ENCODE peak calls at places on chromosomes 1 and 21, in four cellular contexts. A is progenitor cell of endocrine pancreas, H is pancreas, I is GM13977. Q is an unnamed sample.

GRCh38 chr1:222167111-222167510 is 380.8 kb downstream of the HHIPL2 start:
- DNase-seq in A (peak), H (peak), I (peak), Q (peak)

GRCh38 chr1:235999259-235999925 is 65.5 kb downstream of the NID1 start:
- DNase-seq in A (no peak), H (no peak), I (peak), Q (no peak)

GRCh38 chr1:150156868-150157603 is 7.3 kb downstream of the PLEKHO1 start:
- DNase-seq in A (no peak), H (no peak), I (no peak), Q (no peak)

GRCh38 chr1:153585009-153585408 is 19.4 kb upstream of the S100A2 start:
- DNase-seq in A (no peak), H (no peak), I (no peak), Q (no peak)

GRCh38 chr1:198264271-198264670 is 107.5 kb downstream of the NEK7 start:
- DNase-seq in A (no peak), H (no peak), I (no peak), Q (no peak)

GRCh38 chr1:101526813-101527212 is 290.0 kb downstream of the S1PR1 start:
- DNase-seq in A (no peak), H (no peak), I (no peak), Q (no peak)

GRCh38 chr1:231390071-231390470 is 32.0 kb downstream of the EGLN1 start:
- DNase-seq in A (no peak), H (no peak), I (peak), Q (no peak)

GRCh38 chr1:114075082-114075481 is 78.6 kb downstream of the SYT6 start:
- DNase-seq in A (no peak), H (no peak), I (no peak), Q (no peak)

GRCh38 chr1:3174487-3175247 is 105.7 kb downstream of the PRDM16 start:
- DNase-seq in A (no peak), H (peak), I (no peak), Q (no peak)

GRCh38 chr1:2351723-2352122 is 39.6 kb downstream of the MORN1 start:
- DNase-seq in A (no peak), H (no peak), I (no peak), Q (no peak)

GRCh38 chr1:47763456-47764171 is 233.6 kb downstream of the TRABD2B start:
- DNase-seq in A (no peak), H (peak), I (no peak), Q (no peak)

GRCh38 chr1:4156241-4156640 is 256.2 kb upstream of the C1orf174 start:
- DNase-seq in A (no peak), H (no peak), I (no peak), Q (no peak)

GRCh38 chr1:153597206-153597605 is 15.7 kb downstream of the S100A16 start:
- DNase-seq in A (no peak), H (no peak), I (no peak), Q (no peak)

GRCh38 chr21:30251781-30252180 is 31.0 kb downstream of the KRTAP24-1 start:
- DNase-seq in A (no peak), H (no peak), I (no peak), Q (no peak)

GRCh38 chr1:31133368-31133767 is 67.9 kb upstream of the PUM1 start:
- DNase-seq in A (no peak), H (no peak), I (no peak), Q (no peak)
- TF ChIP-seq CTCF in A (no peak), H (no peak), I (no peak), Q (no peak)

GRCh38 chr21:37219766-37220432 is 47.2 kb downstream of the VPS26C start:
- DNase-seq in A (no peak), H (no peak), I (no peak), Q (no peak)

GRCh38 chr21:37220981-37221664 is 46.0 kb downstream of the VPS26C start:
- DNase-seq in A (peak), H (peak), I (peak), Q (peak)

GRCh38 chr21:37223804-37224345 is 43.3 kb downstream of the VPS26C start:
- DNase-seq in A (no peak), H (no peak), I (no peak), Q (no peak)

GRCh38 chr21:37224861-37225260 is 42.3 kb downstream of the VPS26C start:
- DNase-seq in A (no peak), H (no peak), I (no peak), Q (no peak)

GRCh38 chr21:37220433-37220980 is 46.6 kb downstream of the VPS26C start:
- DNase-seq in A (no peak), H (no peak), I (peak), Q (no peak)
- TF ChIP-seq CTCF in A (no peak), H (no peak), I (peak), Q (no peak)

GRCh38 chr1:95230768-95231191 is 3.2 kb upstream of the RWDD3 start:
- DNase-seq in A (no peak), H (no peak), I (no peak), Q (no peak)
- TF ChIP-seq CTCF in A (no peak), H (no peak), I (no peak), Q (no peak)

DNA sequence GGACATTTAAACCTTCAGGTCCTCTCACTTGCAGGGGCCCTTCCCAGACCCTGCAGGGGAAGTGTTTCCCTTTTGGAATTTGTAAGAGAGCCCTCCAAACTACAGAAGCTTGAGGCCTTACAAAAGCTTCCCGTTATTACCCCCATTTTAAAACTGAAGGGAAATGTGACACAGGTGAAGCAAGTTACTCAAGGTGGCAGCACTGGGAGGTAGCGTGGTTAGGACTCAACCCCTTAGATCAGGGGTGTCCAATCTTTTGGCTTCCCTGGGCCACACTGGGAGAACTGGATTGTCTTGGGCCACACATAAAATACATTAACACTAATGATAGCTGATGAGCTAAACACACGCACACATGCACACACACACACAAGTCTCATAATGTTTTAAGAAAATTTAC is 15.8 kb upstream of the ZC3H12A start:
- DNase-seq in A (no peak), H (no peak), I (no peak), Q (no peak)
- TF ChIP-seq CTCF in A (no peak), H (no peak), I (peak), Q (no peak)

GRCh38 chr1:81802601-81803422 is 2.1 kb downstream of the ADGRL2 start:
- DNase-seq in A (peak), H (peak), I (peak), Q (peak)
- TF ChIP-seq CTCF in A (peak), H (peak), I (peak), Q (no peak)

Q was measured in nephron progenitor cell.